ENCODE peak calls at places on chromosomes 5 and 9, in five cellular contexts. C is fibroblast of lung, Z is left ventricle myocardium inferior, B is psoas muscle, L is IMR-90. Q is an unnamed sample.

GRCh38 chr5:11293523-11293922 is 532.5 kb upstream of the DAP start:
- DNase-seq in C (no peak), Z (no peak), B (no peak), L (no peak), Q (no peak)

GRCh38 chr5:136205061-136205702 is 12.2 kb upstream of the SMIM32 start:
- DNase-seq in C (no peak), Z (no peak), B (no peak), L (no peak), Q (peak; percentile 37)

GRCh38 chr9:26058111-26058895 is 380.1 kb upstream of the TUSC1 start:
- DNase-seq in C (no peak), Z (no peak), B (no peak), L (no peak), Q (peak; percentile 86)

GRCh38 chr9:120394058-120394669 is 185.8 kb downstream of the CDK5RAP2 start:
- DNase-seq in C (peak; percentile 97), Z (no peak), B (no peak), L (peak; percentile 96), Q (peak; percentile 50)

GRCh38 chr5:64514620-64515019 is 8.8 kb downstream of the RGS7BP start:
- DNase-seq in C (no peak), Z (no peak), B (no peak), L (no peak), Q (no peak)

GRCh38 chr5:82417776-82418607 is 139.8 kb upstream of the RPS23 start:
- DNase-seq in C (no peak), Z (no peak), B (no peak), L (no peak), Q (no peak)

GRCh38 chr5:93250431-93250830 is 330.6 kb downstream of the NR2F1-AS1 start:
- DNase-seq in C (no peak), Z (no peak), B (no peak), L (no peak), Q (no peak)

GRCh38 chr5:14110680-14111079 is 32.5 kb upstream of the TRIO start:
- DNase-seq in C (peak; percentile 75), Z (no peak), B (no peak), L (peak; percentile 95), Q (peak; percentile 54)

GRCh38 chr5:84274585-84275468 is 109.9 kb downstream of the EDIL3 start:
- DNase-seq in C (peak; percentile 60), Z (peak; percentile 15), B (no peak), L (peak; percentile 28), Q (no peak)

GRCh38 chr9:88678008-88678407 is 143.0 kb downstream of the NXNL2 start:
- DNase-seq in C (no peak), Z (no peak), B (no peak), L (no peak), Q (no peak)
- H3K4me1 ChIP-seq in C (peaks cover 4% of the 10 kb centered on the region), Z (peaks cover 3% of the 10 kb centered on the region), B (no peaks in the 10 kb centered on the region), L (peaks cover 2% of the 10 kb centered on the region), Q (no peaks in the 10 kb centered on the region)

GRCh38 chr9:97060796-97061195 is 21.9 kb upstream of the CTSV start:
- DNase-seq in C (no peak), Z (no peak), B (no peak), L (no peak), Q (no peak)

GRCh38 chr9:97059661-97060060 is 20.7 kb upstream of the CTSV start:
- DNase-seq in C (no peak), Z (no peak), B (no peak), L (no peak), Q (peak; percentile 97)

GRCh38 chr9:97052735-97053134 is 13.8 kb upstream of the CTSV start:
- DNase-seq in C (no peak), Z (no peak), B (no peak), L (no peak), Q (no peak)

GRCh38 chr9:97053717-97054116 is 14.8 kb upstream of the CTSV start:
- DNase-seq in C (no peak), Z (no peak), B (no peak), L (no peak), Q (no peak)

DNA sequence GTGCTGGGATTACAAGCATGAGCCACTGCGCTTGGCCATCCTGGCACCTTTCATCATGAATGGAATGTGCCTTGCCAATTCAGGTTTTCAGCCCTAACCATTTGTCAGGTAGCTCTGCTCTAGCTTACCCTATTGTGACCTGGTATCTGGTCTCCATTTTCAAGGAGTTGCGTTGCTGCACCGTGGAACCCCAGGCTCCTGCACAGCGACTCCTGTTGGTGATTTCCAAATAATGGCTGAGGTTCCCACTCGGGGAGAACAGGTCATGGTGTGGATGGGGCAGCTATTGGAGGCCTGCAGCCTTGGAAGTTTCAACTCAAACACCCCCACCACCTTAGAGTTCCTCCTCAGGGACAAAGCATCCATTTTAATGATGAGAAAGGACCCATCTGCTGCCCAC is 18.7 kb upstream of the CTSV start:
- DNase-seq in C (no peak), Z (no peak), B (no peak), L (no peak), Q (no peak)
- TF ChIP-seq CTCF in C (no peak), Z (no peak), B (no peak), L (no peak), Q (no peak)

GRCh38 chr9:127944586-127945218 is 7.0 kb upstream of the DPM2 start:
- DNase-seq in C (no peak), Z (no peak), B (no peak), L (no peak), Q (no peak)

GRCh38 chr9:127945338-127945737 is 7.7 kb upstream of the DPM2 start:
- DNase-seq in C (no peak), Z (no peak), B (no peak), L (no peak), Q (no peak)

GRCh38 chr9:127947841-127948710 is 10.4 kb upstream of the DPM2 start:
- DNase-seq in C (no peak), Z (no peak), B (no peak), L (no peak), Q (no peak)

GRCh38 chr9:127945942-127946341 is 8.3 kb upstream of the DPM2 start:
- DNase-seq in C (no peak), Z (no peak), B (no peak), L (no peak), Q (no peak)

GRCh38 chr9:127946728-127947127 is 9.1 kb upstream of the DPM2 start:
- DNase-seq in C (no peak), Z (no peak), B (no peak), L (no peak), Q (no peak)
- H3K27ac ChIP-seq in C (no peak overlapping the region), Z (peak overlapping the region; percentile 87), B (no peak overlapping the region), L (no peak overlapping the region), Q (no peak overlapping the region)

GRCh38 chr5:141869040-141869439 is 9.2 kb downstream of the PCDH1 start:
- DNase-seq in C (no peak), Z (no peak), B (no peak), L (no peak), Q (no peak)

GRCh38 chr5:141868541-141868940 is 9.7 kb downstream of the PCDH1 start:
- DNase-seq in C (no peak), Z (no peak), B (no peak), L (no peak), Q (no peak)

GRCh38 chr5:141866111-141866510 is 12.1 kb downstream of the PCDH1 start:
- DNase-seq in C (no peak), Z (no peak), B (peak; percentile 39), L (no peak), Q (peak; percentile 71)

GRCh38 chr5:141867139-141867538 is 11.1 kb downstream of the PCDH1 start:
- DNase-seq in C (no peak), Z (no peak), B (no peak), L (no peak), Q (no peak)

DNA sequence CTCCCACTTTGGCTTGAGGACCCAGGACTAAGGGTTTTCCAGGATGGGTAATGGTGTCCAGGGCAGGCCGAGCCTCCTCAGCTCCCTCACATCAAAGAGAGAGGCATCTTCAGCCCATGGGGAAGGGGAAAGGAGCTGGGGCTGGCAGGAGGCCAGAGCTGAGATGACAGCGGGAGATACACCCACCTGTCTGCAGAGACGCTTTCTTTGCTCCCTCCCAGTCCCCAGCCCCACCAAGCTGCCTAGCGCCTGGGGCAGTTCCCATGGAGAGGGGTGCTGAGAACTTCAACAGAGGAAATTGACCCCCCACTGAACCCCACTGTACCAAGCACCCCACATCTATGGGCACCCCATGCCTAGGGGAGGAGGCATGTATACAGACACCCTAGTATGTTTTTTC is 10.6 kb downstream of the PCDH1 start:
- DNase-seq in C (no peak), Z (no peak), B (peak; percentile 44), L (no peak), Q (no peak)
- H3K4me1 ChIP-seq in C (no peaks in the 10 kb centered on the region), Z (peaks cover 51% of the 10 kb centered on the region), B (no peaks in the 10 kb centered on the region), L (no peaks in the 10 kb centered on the region), Q (peaks cover 7% of the 10 kb centered on the region)

DNA sequence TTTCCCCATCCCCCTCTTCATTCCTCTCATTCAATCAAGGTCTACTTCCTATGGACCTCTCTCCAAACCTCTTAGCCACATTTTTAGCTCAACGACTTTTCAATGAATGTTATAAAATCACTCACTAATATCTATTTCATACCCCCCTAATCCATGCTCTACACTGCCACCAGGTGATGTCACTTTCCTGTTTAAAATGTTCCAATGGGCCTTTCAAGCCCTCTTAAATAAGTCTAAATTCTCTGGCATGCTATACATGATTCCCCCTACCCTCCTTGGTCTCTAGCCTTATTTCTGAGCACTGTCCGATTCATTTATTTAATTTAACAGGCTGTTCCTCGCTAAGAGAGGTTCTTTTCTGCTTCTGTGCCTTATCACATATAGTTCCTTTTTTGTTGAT is 9.3 kb downstream of the ABHD17B start:
- DNase-seq in C (no peak), Z (no peak), B (no peak), L (no peak), Q (no peak)
- TF ChIP-seq CTCF in C (no peak), Z (no peak), B (no peak), L (no peak), Q (peak; percentile 25)

GRCh38 chr9:80976417-80976816 is 712.9 kb downstream of the TLE1 start:
- DNase-seq in C (no peak), Z (no peak), B (no peak), L (no peak), Q (no peak)
- H3K27ac ChIP-seq in C (no peak overlapping the region), Z (no peak overlapping the region), B (no peak overlapping the region), L (no peak overlapping the region), Q (no peak overlapping the region)